ENCODE peak calls at places on chromosomes 11 and 22, in ten cellular contexts. R is activated CD4-positive, CD25-positive, alpha-beta regulatory T cell; M is GDM1; H is HEK293T; V is Caco-2; A is HAP-1; I is RPMI8226; S is fibroblast of mammary gland; L is posterior cingulate gyrus; F is AG08396. D is an unnamed sample.
A peak's percentile ranks its signal among the peaks of the same experiment; 100 is the strongest.

GRCh38 chr11:102802341-102802740 is 4.4 kb upstream of the MMP1 start:
- DNase-seq in R (no peak), F (peak; percentile 55), H (no peak), V (no peak), S (peak; percentile 92), I (no peak), A (no peak), M (no peak), L (no peak), D (no peak)

GRCh38 chr11:132471491-132471890 is 1060.8 kb downstream of the OPCML start:
- DNase-seq in S (no peak), M (no peak), R (no peak), I (no peak), L (no peak), F (no peak), V (no peak), A (no peak), H (no peak), D (no peak)

GRCh38 chr11:17730137-17730536 is 4.4 kb upstream of the KCNC1 start:
- DNase-seq in V (no peak), S (no peak), I (no peak), F (no peak), L (no peak), M (no peak), R (no peak), A (no peak), H (no peak), D (no peak)

GRCh38 chr11:43035011-43035564 is 276.7 kb upstream of the API5 start:
- DNase-seq in F (no peak), H (no peak), R (no peak), M (no peak), A (no peak), I (no peak), L (no peak), S (no peak), V (no peak), D (peak; percentile 8)

GRCh38 chr11:65262381-65262680 is 569 bp downstream of the POLA2 start:
- DNase-seq in V (no peak), H (no peak), A (no peak), L (peak; percentile 32), I (peak; percentile 87), F (no peak), S (no peak), M (no peak), R (no peak), D (no peak)

GRCh38 chr11:96426356-96427103 is 36.7 kb downstream of the JRKL start:
- DNase-seq in M (no peak), L (no peak), A (peak; percentile 76), I (peak; percentile 18), S (peak; percentile 61), F (peak; percentile 24), H (peak; percentile 47), V (peak; percentile 60), R (no peak), D (peak; percentile 47)

GRCh38 chr22:35008213-35008612 is 57.7 kb upstream of the ISX start:
- DNase-seq in R (no peak), V (no peak), L (no peak), A (no peak), M (no peak), S (no peak), F (no peak), I (no peak), H (no peak), D (no peak)

GRCh38 chr22:29689872-29690213 is 30.0 kb upstream of the CABP7 start:
- DNase-seq in A (peak; percentile 47), R (no peak), F (peak; percentile 75), S (peak; percentile 56), I (peak; percentile 33), V (peak; percentile 47), H (peak; percentile 77), M (no peak), L (peak; percentile 83), D (no peak)

GRCh38 chr11:95886462-95886861 is 37.4 kb downstream of the MTMR2 start:
- DNase-seq in V (no peak), S (no peak), R (no peak), M (no peak), I (no peak), L (no peak), A (no peak), F (no peak), H (no peak), D (no peak)

GRCh38 chr11:113419426-113420003 is 31.9 kb downstream of the ANKK1 start:
- DNase-seq in H (no peak), L (no peak), F (no peak), V (no peak), I (no peak), M (no peak), R (no peak), A (no peak), S (no peak), D (no peak)

GRCh38 chr22:38751422-38752346 is 4.1 kb downstream of the SUN2 start:
- DNase-seq in A (no peak), V (no peak), I (peak; percentile 94), F (no peak), L (peak; percentile 58), R (peak; percentile 21), S (no peak), M (no peak), H (no peak), D (peak; percentile 44)

GRCh38 chr11:65279713-65280459 is 18.1 kb downstream of the POLA2 start:
- DNase-seq in H (no peak), S (peak; percentile 97), F (no peak), R (peak; percentile 8), M (no peak), V (peak; percentile 57), I (no peak), L (no peak), A (no peak), D (peak; percentile 87)

GRCh38 chr11:69089258-69089657 is 40.5 kb downstream of the TPCN2 start:
- DNase-seq in A (no peak), H (no peak), I (no peak), F (peak; percentile 88), M (no peak), L (no peak), S (peak; percentile 86), V (no peak), R (no peak), D (peak; percentile 46)

D was measured in SW480.